ENCODE peak calls at places on chromosomes 3 and 15, in four cellular contexts. One of them, this sample, is unnamed. For H3K36me3, the result is how much of the 10 kb centered on the place peaks cover.

GRCh38 chr15:90647326-90647725 is 69.8 kb upstream of the BLM start:
- DNase-seq in mesenchymal stem cell: no peak
- DNase-seq in fibroblast of lung: no peak
- DNase-seq in neural progenitor cell: no peak
- DNase-seq in this sample: no peak

GRCh38 chr3:40086890-40087884 is 222.3 kb upstream of the EIF1B start:
- DNase-seq in mesenchymal stem cell: no peak
- DNase-seq in fibroblast of lung: no peak
- DNase-seq in neural progenitor cell: no peak
- DNase-seq in this sample: peak

GRCh38 chr15:93265046-93265658 is 176.1 kb upstream of the RGMA start:
- DNase-seq in mesenchymal stem cell: no peak
- DNase-seq in fibroblast of lung: no peak
- DNase-seq in neural progenitor cell: no peak
- DNase-seq in this sample: no peak

GRCh38 chr15:79007066-79007465 is 62.2 kb upstream of the CTSH start:
- DNase-seq in mesenchymal stem cell: peak
- DNase-seq in fibroblast of lung: peak
- DNase-seq in neural progenitor cell: peak
- DNase-seq in this sample: peak

GRCh38 chr3:7272203-7272602 is 411.3 kb downstream of the GRM7 start:
- DNase-seq in mesenchymal stem cell: peak
- DNase-seq in fibroblast of lung: no peak
- DNase-seq in neural progenitor cell: no peak
- DNase-seq in this sample: no peak

GRCh38 chr3:184770541-184770940 is 41.4 kb upstream of the VPS8 start:
- DNase-seq in mesenchymal stem cell: no peak
- DNase-seq in fibroblast of lung: no peak
- DNase-seq in neural progenitor cell: no peak
- DNase-seq in this sample: no peak

GRCh38 chr3:59334585-59334984 is 284.8 kb upstream of the CFAP20DC start:
- DNase-seq in mesenchymal stem cell: peak
- DNase-seq in fibroblast of lung: peak
- DNase-seq in neural progenitor cell: no peak
- DNase-seq in this sample: no peak

GRCh38 chr3:128052831-128053419 is 688 bp downstream of the SEC61A1 start:
- DNase-seq in mesenchymal stem cell: peak
- DNase-seq in fibroblast of lung: peak
- DNase-seq in neural progenitor cell: peak
- DNase-seq in this sample: no peak

GRCh38 chr3:112352720-112353119 is 19.8 kb downstream of the CD200 start:
- DNase-seq in mesenchymal stem cell: no peak
- DNase-seq in fibroblast of lung: no peak
- DNase-seq in neural progenitor cell: no peak
- DNase-seq in this sample: no peak

GRCh38 chr3:77203876-77204275 is 164.0 kb downstream of the ROBO2 start:
- DNase-seq in mesenchymal stem cell: no peak
- DNase-seq in fibroblast of lung: peak
- DNase-seq in neural progenitor cell: no peak
- DNase-seq in this sample: no peak

GRCh38 chr3:138657508-138657907 is 48.9 kb downstream of the FAIM start:
- DNase-seq in mesenchymal stem cell: no peak
- DNase-seq in fibroblast of lung: no peak
- DNase-seq in neural progenitor cell: no peak
- DNase-seq in this sample: no peak

GRCh38 chr15:75036269-75036668 is 12.9 kb downstream of the PPCDC start:
- DNase-seq in mesenchymal stem cell: peak
- DNase-seq in fibroblast of lung: peak
- DNase-seq in neural progenitor cell: no peak
- DNase-seq in this sample: peak

GRCh38 chr3:53164911-53165310 is 3.9 kb downstream of the PRKCD start:
- DNase-seq in mesenchymal stem cell: no peak
- DNase-seq in fibroblast of lung: no peak
- DNase-seq in neural progenitor cell: no peak
- DNase-seq in this sample: no peak

GRCh38 chr15:30033763-30034162 is 49.0 kb upstream of the GOLGA8J start:
- DNase-seq in mesenchymal stem cell: no peak
- DNase-seq in fibroblast of lung: no peak
- DNase-seq in neural progenitor cell: no peak
- DNase-seq in this sample: no peak

GRCh38 chr15:27704939-27705514 is 394.1 kb downstream of the OCA2 start:
- DNase-seq in mesenchymal stem cell: no peak
- DNase-seq in fibroblast of lung: no peak
- DNase-seq in neural progenitor cell: peak
- DNase-seq in this sample: no peak

GRCh38 chr3:114418724-114419543 is 125.1 kb downstream of the TIGIT start:
- DNase-seq in mesenchymal stem cell: peak
- DNase-seq in fibroblast of lung: peak
- DNase-seq in neural progenitor cell: peak
- DNase-seq in this sample: no peak

GRCh38 chr3:18079739-18080138 is 337.3 kb upstream of the TBC1D5 start:
- DNase-seq in mesenchymal stem cell: no peak
- DNase-seq in fibroblast of lung: no peak
- DNase-seq in neural progenitor cell: no peak
- DNase-seq in this sample: no peak

GRCh38 chr3:139319428-139320402 is 24.1 kb upstream of the MRPS22 start:
- DNase-seq in mesenchymal stem cell: no peak
- DNase-seq in fibroblast of lung: peak
- DNase-seq in neural progenitor cell: peak
- DNase-seq in this sample: no peak

GRCh38 chr15:31901501-31901900 is 128.8 kb upstream of the CHRNA7 start:
- DNase-seq in mesenchymal stem cell: no peak
- DNase-seq in fibroblast of lung: no peak
- DNase-seq in neural progenitor cell: no peak
- DNase-seq in this sample: no peak
- H3K9ac ChIP-seq in mesenchymal stem cell: no peak
- H3K9ac ChIP-seq in fibroblast of lung: no peak
- H3K9ac ChIP-seq in neural progenitor cell: no peak
- H3K9ac ChIP-seq in this sample: no peak

GRCh38 chr3:32712506-32713055 is 27.6 kb downstream of the CNOT10 start:
- DNase-seq in mesenchymal stem cell: no peak
- DNase-seq in fibroblast of lung: no peak
- DNase-seq in neural progenitor cell: no peak
- DNase-seq in this sample: no peak
- H3K36me3 ChIP-seq in mesenchymal stem cell: under half
- H3K36me3 ChIP-seq in fibroblast of lung: under half
- H3K36me3 ChIP-seq in neural progenitor cell: under half
- H3K36me3 ChIP-seq in this sample: under half

GRCh38 chr3:119939087-119939486 is 155.2 kb downstream of the GSK3B start:
- DNase-seq in mesenchymal stem cell: no peak
- DNase-seq in fibroblast of lung: no peak
- DNase-seq in neural progenitor cell: no peak
- DNase-seq in this sample: no peak

GRCh38 chr3:119933197-119933596 is 151.3 kb downstream of the NR1I2 start:
- DNase-seq in mesenchymal stem cell: no peak
- DNase-seq in fibroblast of lung: no peak
- DNase-seq in neural progenitor cell: no peak
- DNase-seq in this sample: no peak

GRCh38 chr3:119934250-119934649 is 152.3 kb downstream of the NR1I2 start:
- DNase-seq in mesenchymal stem cell: no peak
- DNase-seq in fibroblast of lung: no peak
- DNase-seq in neural progenitor cell: no peak
- DNase-seq in this sample: no peak

DNA sequence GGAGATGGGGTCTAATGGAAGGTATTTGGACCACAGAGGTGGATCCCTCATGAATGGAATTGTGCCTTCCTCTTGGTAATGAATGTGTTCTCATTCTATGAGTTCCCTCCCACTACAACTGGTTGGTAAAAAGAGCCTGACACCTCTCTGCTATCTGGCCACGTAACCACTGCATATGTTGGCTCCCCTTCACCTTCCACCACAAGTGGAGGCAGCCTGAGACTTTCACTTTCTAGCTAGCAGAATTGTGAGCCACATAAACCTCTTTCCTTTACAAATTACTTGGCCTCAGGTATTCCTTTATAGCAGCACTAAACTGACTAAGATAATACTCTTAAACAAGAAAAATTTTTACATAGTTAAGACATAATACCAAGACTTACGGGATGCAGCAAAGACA is 155.3 kb downstream of the NR1I2 start:
- DNase-seq in mesenchymal stem cell: peak
- DNase-seq in fibroblast of lung: no peak
- DNase-seq in neural progenitor cell: no peak
- DNase-seq in this sample: no peak
- H3K9ac ChIP-seq in mesenchymal stem cell: no peak
- H3K9ac ChIP-seq in fibroblast of lung: no peak
- H3K9ac ChIP-seq in neural progenitor cell: no peak
- H3K9ac ChIP-seq in this sample: no peak

DNA sequence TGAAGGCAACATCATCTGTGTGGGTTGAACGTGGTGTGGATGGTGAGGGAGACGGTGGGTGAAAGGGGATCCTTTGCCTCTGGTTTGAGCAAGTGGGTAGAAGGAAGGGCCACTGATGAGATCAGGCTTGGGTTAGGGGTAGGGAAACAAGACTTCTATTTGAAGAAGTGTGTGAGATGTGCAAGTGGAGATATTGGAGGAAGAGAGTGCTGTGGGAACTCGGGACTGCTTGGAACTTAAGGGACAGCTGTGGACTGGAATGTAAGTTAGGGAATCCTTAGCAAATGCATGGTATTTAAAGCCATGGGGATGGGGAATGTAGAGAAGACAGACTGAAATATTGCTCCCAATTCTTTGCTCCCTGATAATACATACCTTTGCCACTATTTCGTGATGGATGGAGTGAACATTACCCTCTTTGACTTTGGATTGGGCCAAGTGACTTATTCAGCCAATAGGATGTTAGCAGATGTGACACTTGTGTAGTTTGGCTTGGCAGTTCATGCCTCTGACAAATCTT is 30.2 kb upstream of the AMOTL2 start:
- DNase-seq in mesenchymal stem cell: no peak
- DNase-seq in fibroblast of lung: no peak
- DNase-seq in neural progenitor cell: no peak
- DNase-seq in this sample: no peak
- H3K36me3 ChIP-seq in mesenchymal stem cell: under half
- H3K36me3 ChIP-seq in fibroblast of lung: under half
- H3K36me3 ChIP-seq in neural progenitor cell: under half
- H3K36me3 ChIP-seq in this sample: under half

GRCh38 chr15:101445562-101446526 is 43.7 kb downstream of the PCSK6 start:
- DNase-seq in mesenchymal stem cell: peak
- DNase-seq in fibroblast of lung: peak
- DNase-seq in neural progenitor cell: no peak
- DNase-seq in this sample: no peak
- H3K9ac ChIP-seq in mesenchymal stem cell: peak
- H3K9ac ChIP-seq in fibroblast of lung: no peak
- H3K9ac ChIP-seq in neural progenitor cell: no peak
- H3K9ac ChIP-seq in this sample: no peak

DNA sequence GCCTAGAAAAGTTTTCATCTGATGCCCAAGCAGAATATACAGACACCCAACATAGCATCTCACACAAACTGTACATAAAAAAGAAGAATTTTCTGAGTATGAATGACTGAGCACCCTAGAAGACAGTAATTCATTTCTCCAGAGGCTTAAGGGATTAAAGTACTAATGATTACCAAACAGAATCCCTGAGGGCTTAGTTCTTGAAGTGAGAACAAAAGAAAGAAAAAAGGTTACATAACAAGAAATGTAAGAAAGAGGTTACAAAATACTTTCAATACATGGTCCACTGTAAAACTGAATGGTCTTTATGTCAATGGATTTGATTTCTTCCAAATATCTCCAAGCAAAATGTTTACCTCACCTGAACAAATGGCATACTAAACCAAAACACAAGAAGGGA is 9.1 kb upstream of the NEK10 start:
- DNase-seq in mesenchymal stem cell: no peak
- DNase-seq in fibroblast of lung: no peak
- DNase-seq in neural progenitor cell: no peak
- DNase-seq in this sample: no peak
- H3K36me3 ChIP-seq in mesenchymal stem cell: under half
- H3K36me3 ChIP-seq in fibroblast of lung: under half
- H3K36me3 ChIP-seq in neural progenitor cell: under half
- H3K36me3 ChIP-seq in this sample: under half

DNA sequence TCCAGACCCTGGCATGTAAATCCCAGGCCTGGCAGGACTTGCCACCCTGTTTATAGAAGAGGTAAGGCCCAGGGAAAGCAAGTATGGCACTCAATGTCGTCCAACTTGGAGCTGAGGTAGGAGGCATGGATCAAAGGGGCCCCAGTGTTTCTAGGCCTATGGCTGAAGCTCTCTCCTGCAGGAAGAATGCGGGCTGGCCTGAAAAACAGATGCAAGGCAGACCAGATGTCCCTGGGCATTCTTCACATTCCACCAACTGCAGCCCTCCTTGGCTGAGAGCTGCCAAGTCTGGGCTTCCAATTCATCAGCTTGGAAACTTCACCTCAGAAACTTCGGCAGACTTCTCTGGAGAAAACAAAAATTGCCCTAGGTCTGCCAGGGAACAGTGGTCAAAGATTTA is 22.2 kb downstream of the MESD start:
- DNase-seq in mesenchymal stem cell: peak
- DNase-seq in fibroblast of lung: peak
- DNase-seq in neural progenitor cell: peak
- DNase-seq in this sample: no peak
- H3K9ac ChIP-seq in mesenchymal stem cell: no peak
- H3K9ac ChIP-seq in fibroblast of lung: no peak
- H3K9ac ChIP-seq in neural progenitor cell: no peak
- H3K9ac ChIP-seq in this sample: no peak

GRCh38 chr3:133938770-133939495 is 43.3 kb upstream of the RAB6B start:
- DNase-seq in mesenchymal stem cell: no peak
- DNase-seq in fibroblast of lung: peak
- DNase-seq in neural progenitor cell: no peak
- DNase-seq in this sample: peak
- H3K36me3 ChIP-seq in mesenchymal stem cell: under half
- H3K36me3 ChIP-seq in fibroblast of lung: under half
- H3K36me3 ChIP-seq in neural progenitor cell: under half
- H3K36me3 ChIP-seq in this sample: under half